ENCODE peak calls at places on chromosome 12, in seven cellular contexts. B is HepG2, Z is SK-N-SH, T is K562, F is HCT116, X is H1, J is GM12878. C is an unnamed sample.

GRCh38 chr12:124588689-124589318 is 21.4 kb upstream of the NCOR2 start:
- DNase-seq in T (peak; percentile 36), B (no peak), J (no peak), Z (no peak), F (no peak), X (no peak), C (no peak)

GRCh38 chr12:85920324-85920947 is 46.3 kb downstream of the NTS start:
- DNase-seq in B (peak; percentile 12), Z (peak; percentile 32), T (peak; percentile 8), X (no peak), F (peak; percentile 26), J (no peak), C (peak; percentile 56)

GRCh38 chr12:39912211-39912980 is 193.5 kb downstream of the SLC2A13 start:
- DNase-seq in B (peak; percentile 18), J (no peak), X (no peak), Z (no peak), F (no peak), T (no peak), C (peak; percentile 6)

GRCh38 chr12:57001448-57001906 is 4.9 kb downstream of the ZBTB39 start:
- DNase-seq in F (peak; percentile 44), B (peak; percentile 87), J (no peak), Z (peak; percentile 77), X (peak; percentile 46), T (peak; percentile 91), C (peak; percentile 79)

GRCh38 chr12:120710805-120711296 is 593 bp downstream of the UNC119B start:
- DNase-seq in B (no peak), J (no peak), T (peak; percentile 38), X (no peak), Z (peak; percentile 56), F (no peak), C (peak; percentile 42)

GRCh38 chr12:38144049-38144448 is 172.5 kb upstream of the ALG10B start:
- DNase-seq in X (no peak), B (no peak), Z (no peak), J (no peak), T (no peak), F (no peak), C (peak; percentile 69)

GRCh38 chr12:120445911-120446909 is at the start of the genes GATC and TRIAP1:
- DNase-seq in F (peak; percentile 71), J (peak; percentile 47), T (peak; percentile 95), Z (peak; percentile 91), B (peak; percentile 71), X (no peak), C (peak; percentile 67)

GRCh38 chr12:19779393-19780056 is 340.2 kb downstream of the AEBP2 start:
- DNase-seq in T (no peak), Z (no peak), B (no peak), X (no peak), F (no peak), J (no peak), C (no peak)

GRCh38 chr12:121939190-121939589 is 20.8 kb downstream of the CFAP251 start:
- DNase-seq in J (peak; percentile 24), X (no peak), F (no peak), Z (no peak), T (no peak), B (no peak), C (no peak)

GRCh38 chr12:10159280-10159679 is 12.7 kb downstream of the OLR1 start:
- DNase-seq in X (no peak), J (no peak), B (no peak), T (no peak), Z (no peak), F (no peak), C (no peak)

GRCh38 chr12:127944211-127944899 is 322.6 kb upstream of the TMEM132C start:
- DNase-seq in T (no peak), F (no peak), X (no peak), J (no peak), B (no peak), Z (no peak), C (no peak)

GRCh38 chr12:122864894-122865253 is 29.6 kb downstream of the HIP1R start:
- DNase-seq in T (no peak), B (no peak), J (no peak), F (no peak), X (no peak), Z (peak; percentile 15), C (peak; percentile 12)

GRCh38 chr12:124278389-124279101 is 16.3 kb upstream of the RFLNA start:
- DNase-seq in B (peak; percentile 91), J (no peak), T (no peak), X (no peak), F (no peak), Z (no peak), C (peak; percentile 31)

GRCh38 chr12:109611223-109611622 is 37.6 kb downstream of the MVK start:
- DNase-seq in Z (peak; percentile 81), F (no peak), X (no peak), J (no peak), T (no peak), B (no peak), C (no peak)

GRCh38 chr12:93857917-93858513 is 180.8 kb downstream of the CRADD start:
- DNase-seq in B (no peak), T (no peak), F (no peak), J (no peak), X (no peak), Z (no peak), C (no peak)

GRCh38 chr12:14776236-14776959 is 26.9 kb downstream of the WBP11 start:
- DNase-seq in X (no peak), J (no peak), B (no peak), Z (peak; percentile 8), T (no peak), F (no peak), C (no peak)

GRCh38 chr12:127893875-127894635 is 372.9 kb upstream of the TMEM132C start:
- DNase-seq in F (no peak), Z (no peak), X (peak; percentile 10), B (no peak), J (no peak), T (peak; percentile 2), C (no peak)

DNA sequence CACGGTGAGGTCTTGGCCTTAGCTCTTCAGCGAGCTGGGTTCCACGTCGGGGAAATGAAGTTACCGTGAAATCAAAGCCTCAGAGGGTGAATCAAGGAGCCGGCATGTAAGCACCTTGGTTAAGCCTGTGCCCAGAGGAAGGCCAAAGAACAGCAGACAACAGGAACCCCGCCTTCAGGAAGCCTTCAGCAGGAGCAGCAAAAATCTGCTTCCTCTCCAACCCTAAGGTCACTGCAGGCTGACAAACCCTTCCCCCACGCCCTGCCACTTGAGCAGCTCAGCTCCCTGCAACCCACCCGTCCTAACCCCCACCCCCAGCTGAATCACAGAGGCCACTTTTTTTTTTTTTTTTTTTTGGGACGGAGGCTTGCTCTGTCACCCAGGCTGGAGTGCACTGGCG is 72.9 kb upstream of the LTA4H start:
- DNase-seq in T (peak; percentile 8), F (no peak), B (no peak), X (no peak), Z (no peak), J (no peak), C (no peak)
- TF ChIP-seq JUND in T (no peak), F (no peak), B (no peak), X (no peak), Z (no peak), J (no peak), C (no peak)

DNA sequence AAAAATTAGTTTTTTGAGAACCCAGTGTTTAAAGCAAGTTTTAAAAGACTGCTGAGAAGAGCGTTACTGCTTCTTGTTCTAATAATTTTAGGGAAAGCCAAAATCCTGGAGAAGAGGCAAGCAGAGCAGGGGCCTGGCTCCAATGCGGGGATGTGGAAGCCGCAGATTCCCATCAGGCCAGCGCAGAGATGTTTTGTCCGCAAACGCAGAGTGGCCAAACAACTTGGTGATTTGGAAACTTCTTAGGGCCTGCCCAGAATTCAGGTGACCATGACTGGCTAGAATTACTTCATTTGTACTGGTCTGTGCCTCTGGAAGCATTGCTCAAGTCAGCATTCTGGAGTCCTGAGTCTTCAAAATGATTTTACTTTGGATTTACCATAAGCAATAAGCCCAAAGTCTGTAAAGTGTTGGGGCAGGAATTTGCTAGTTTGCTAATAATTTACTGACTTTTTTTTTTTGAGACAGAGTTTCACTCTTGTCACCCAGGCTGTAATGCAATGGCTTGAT is 208.4 kb downstream of the PPM1H start:
- DNase-seq in B (no peak), Z (no peak), T (no peak), J (no peak), F (no peak), X (no peak), C (no peak)
- TF ChIP-seq JUND in B (no peak), Z (no peak), T (no peak), J (no peak), F (no peak), X (no peak), C (no peak)

DNA sequence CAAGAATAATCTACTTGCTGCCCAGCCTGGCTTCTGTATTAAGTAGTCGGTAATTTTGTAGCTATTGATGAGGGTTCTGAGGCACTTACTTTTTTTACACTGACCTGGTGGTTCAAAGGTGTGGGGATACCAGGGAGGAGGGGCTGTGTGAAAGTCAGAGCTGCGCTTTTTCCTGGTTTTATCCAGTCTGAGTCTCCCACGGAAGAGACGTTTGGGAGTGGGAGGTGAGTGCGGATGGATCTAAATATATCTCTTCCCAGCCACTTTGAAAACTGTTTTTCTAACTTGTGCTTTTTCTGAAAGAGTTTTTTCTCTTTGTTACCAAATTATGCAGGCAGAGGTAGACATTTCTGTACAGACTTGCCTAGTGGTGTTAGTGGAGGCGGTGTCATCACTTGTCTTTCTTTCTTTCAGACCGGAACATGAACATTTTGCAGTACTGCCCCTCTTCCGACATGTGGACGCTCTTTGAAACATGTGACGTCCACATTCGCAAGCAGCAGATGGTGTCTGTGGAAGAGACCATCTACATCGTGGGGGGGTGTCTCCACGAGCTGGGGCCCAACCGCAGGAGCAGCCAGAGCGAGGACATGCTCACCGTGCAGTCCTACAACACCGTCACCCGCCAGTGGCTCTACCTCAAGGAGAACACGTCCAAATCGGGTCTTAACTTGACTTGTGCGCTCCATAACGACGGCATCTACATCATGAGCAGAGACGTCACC is 17.4 kb upstream of the MANSC4 start:
- DNase-seq in X (no peak), J (no peak), B (no peak), F (no peak), Z (no peak), T (no peak), C (no peak)
- TF ChIP-seq JUND in X (no peak), J (no peak), B (no peak), F (no peak), Z (no peak), T (no peak), C (no peak)

GRCh38 chr12:92020983-92021664 is 124.5 kb downstream of the BTG1 start:
- DNase-seq in J (no peak), X (no peak), Z (no peak), F (no peak), T (no peak), B (no peak), C (no peak)

GRCh38 chr12:92019491-92020277 is 126.0 kb downstream of the BTG1 start:
- DNase-seq in F (no peak), Z (no peak), X (no peak), J (no peak), T (no peak), B (no peak), C (no peak)

GRCh38 chr12:92022093-92022492 is 123.6 kb downstream of the BTG1 start:
- DNase-seq in Z (no peak), X (no peak), B (no peak), T (no peak), F (no peak), J (no peak), C (no peak)

GRCh38 chr12:92025462-92026207 is 120.0 kb downstream of the BTG1 start:
- DNase-seq in X (no peak), T (no peak), Z (no peak), B (no peak), F (no peak), J (no peak), C (no peak)

DNA sequence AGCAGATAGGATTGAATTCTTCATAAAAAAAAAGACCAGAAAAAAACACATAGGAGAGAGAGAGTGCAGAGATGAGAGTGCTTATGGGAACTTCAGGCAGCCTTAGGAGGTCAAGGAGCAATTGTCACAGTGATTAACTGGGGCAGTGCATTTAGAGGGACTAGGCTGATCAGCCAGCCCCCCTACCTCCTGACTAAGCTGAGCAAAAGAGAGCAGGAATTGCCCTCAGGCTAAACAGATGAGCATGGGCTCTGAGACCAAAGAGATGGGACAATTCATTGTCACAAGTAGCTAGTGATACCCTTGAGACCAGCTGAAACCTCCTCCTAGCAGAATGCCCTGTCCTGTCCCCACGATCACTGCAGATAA is 124.0 kb downstream of the BTG1 start:
- DNase-seq in B (no peak), Z (peak; percentile 53), T (no peak), J (no peak), X (peak; percentile 47), F (no peak), C (no peak)
- TF ChIP-seq JUND in B (no peak), Z (no peak), T (no peak), J (no peak), X (no peak), F (no peak), C (no peak)